ENCODE peak calls at places on chromosomes 13 and 19, in four cellular contexts. M, R, A and S are unnamed samples.

GRCh38 chr13:95217920-95218830 is 83.1 kb downstream of the ABCC4 start:
- DNase-seq in M (no peak), R (no peak), A (no peak), S (no peak)

GRCh38 chr13:70960841-70961443 is 852.7 kb upstream of the KLHL1 start:
- DNase-seq in M (no peak), R (no peak), A (no peak), S (peak)

GRCh38 chr13:88074794-88075509 is 403.8 kb downstream of the SLITRK5 start:
- DNase-seq in M (no peak), R (no peak), A (no peak), S (no peak)

GRCh38 chr13:63414247-63414646 is 1998.6 kb upstream of the PCDH20 start:
- DNase-seq in M (no peak), R (no peak), A (no peak), S (no peak)

GRCh38 chr19:8640402-8641004 is 10.1 kb downstream of the NFILZ start:
- DNase-seq in M (no peak), R (peak), A (peak), S (no peak)

GRCh38 chr19:48837081-48837524 is 812 bp upstream of the HSD17B14 start:
- DNase-seq in M (peak), R (peak), A (peak), S (peak)

GRCh38 chr19:7888145-7888825 is at the start of gene LRRC8E:
- DNase-seq in M (no peak), R (no peak), A (no peak), S (peak)

GRCh38 chr19:5220361-5220760 is 120.3 kb downstream of the PTPRS start:
- DNase-seq in M (no peak), R (no peak), A (no peak), S (no peak)

GRCh38 chr13:45269204-45269603 is 68.4 kb upstream of the KCTD4 start:
- DNase-seq in M (no peak), R (no peak), A (no peak), S (no peak)

GRCh38 chr19:8926341-8926740 is 83.9 kb downstream of the MUC16 start:
- DNase-seq in M (no peak), R (no peak), A (no peak), S (no peak)

GRCh38 chr19:39223703-39224279 is 19.7 kb upstream of the SYCN start:
- DNase-seq in M (no peak), R (no peak), A (no peak), S (no peak)

GRCh38 chr19:12955996-12956395 is 1.0 kb downstream of the GADD45GIP1 start:
- DNase-seq in M (no peak), R (no peak), A (no peak), S (no peak)

GRCh38 chr13:105627270-105627669 is 908.2 kb downstream of the EFNB2 start:
- DNase-seq in M (no peak), R (no peak), A (no peak), S (no peak)

GRCh38 chr19:30393729-30394480 is 21.7 kb downstream of the ZNF536 start:
- DNase-seq in M (peak), R (no peak), A (no peak), S (no peak)

GRCh38 chr19:47447470-47448359 is 24.0 kb downstream of the SLC8A2 start:
- DNase-seq in M (no peak), R (no peak), A (peak), S (peak)

GRCh38 chr13:102620512-102620911 is 23.7 kb downstream of the TPP2 start:
- DNase-seq in M (no peak), R (no peak), A (no peak), S (no peak)

GRCh38 chr13:52141299-52141698 is 12.4 kb upstream of the NEK5 start:
- DNase-seq in M (no peak), R (no peak), A (no peak), S (no peak)

GRCh38 chr19:53865918-53866696 is 1.6 kb upstream of the MYADM start:
- DNase-seq in M (peak), R (peak), A (peak), S (peak)

GRCh38 chr13:109285586-109285985 is 500.8 kb downstream of the IRS2 start:
- DNase-seq in M (no peak), R (no peak), A (no peak), S (no peak)

GRCh38 chr19:18586311-18586710 is 2.3 kb upstream of the REX1BD start:
- DNase-seq in M (no peak), R (no peak), A (no peak), S (no peak)

GRCh38 chr19:37691881-37692504 is 27.6 kb downstream of the ZNF607 start:
- DNase-seq in M (peak), R (peak), A (peak), S (peak)

GRCh38 chr13:46754812-46755211 is 42.1 kb downstream of the ESD start:
- DNase-seq in M (no peak), R (no peak), A (no peak), S (no peak)

GRCh38 chr19:47541507-47541906 is 26.6 kb upstream of the NAPA start:
- DNase-seq in M (no peak), R (no peak), A (no peak), S (no peak)

GRCh38 chr13:114109646-114110045 is 22.8 kb downstream of the RASA3 start:
- DNase-seq in M (no peak), R (peak), A (peak), S (peak)

GRCh38 chr19:46958542-46958941 is 61.1 kb upstream of the NPAS1 start:
- DNase-seq in M (no peak), R (no peak), A (no peak), S (no peak)

GRCh38 chr19:342801-343421 is 1.7 kb downstream of the MIER2 start:
- DNase-seq in M (no peak), R (peak), A (peak), S (no peak)

GRCh38 chr19:341386-342127 is 3.0 kb downstream of the MIER2 start:
- DNase-seq in M (no peak), R (no peak), A (no peak), S (no peak)

GRCh38 chr19:340620-341385 is 3.8 kb downstream of the MIER2 start:
- DNase-seq in M (no peak), R (no peak), A (no peak), S (no peak)

GRCh38 chr19:343451-343931 is 1.1 kb downstream of the MIER2 start:
- DNase-seq in M (no peak), R (no peak), A (peak), S (no peak)

DNA sequence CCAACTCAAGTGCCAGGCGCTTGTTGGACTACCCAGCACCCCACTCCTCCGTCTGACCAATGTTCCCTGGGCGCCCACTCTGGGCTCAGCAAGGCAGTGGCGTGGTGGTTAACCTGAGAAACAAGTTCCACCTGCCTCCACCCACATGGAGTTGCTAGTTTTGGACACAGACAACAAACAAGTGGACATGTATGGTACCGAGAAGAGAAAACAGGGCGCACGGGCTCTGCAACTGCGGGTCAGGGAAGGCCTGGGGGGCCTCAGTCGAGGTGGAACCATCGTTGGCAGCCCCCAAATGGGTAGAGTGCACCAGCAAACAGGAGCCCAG is 2.5 kb downstream of the MIER2 start:
- DNase-seq in M (no peak), R (no peak), A (no peak), S (no peak)
- TF ChIP-seq CTCF in M (no peak), R (no peak), A (no peak), S (no peak)

DNA sequence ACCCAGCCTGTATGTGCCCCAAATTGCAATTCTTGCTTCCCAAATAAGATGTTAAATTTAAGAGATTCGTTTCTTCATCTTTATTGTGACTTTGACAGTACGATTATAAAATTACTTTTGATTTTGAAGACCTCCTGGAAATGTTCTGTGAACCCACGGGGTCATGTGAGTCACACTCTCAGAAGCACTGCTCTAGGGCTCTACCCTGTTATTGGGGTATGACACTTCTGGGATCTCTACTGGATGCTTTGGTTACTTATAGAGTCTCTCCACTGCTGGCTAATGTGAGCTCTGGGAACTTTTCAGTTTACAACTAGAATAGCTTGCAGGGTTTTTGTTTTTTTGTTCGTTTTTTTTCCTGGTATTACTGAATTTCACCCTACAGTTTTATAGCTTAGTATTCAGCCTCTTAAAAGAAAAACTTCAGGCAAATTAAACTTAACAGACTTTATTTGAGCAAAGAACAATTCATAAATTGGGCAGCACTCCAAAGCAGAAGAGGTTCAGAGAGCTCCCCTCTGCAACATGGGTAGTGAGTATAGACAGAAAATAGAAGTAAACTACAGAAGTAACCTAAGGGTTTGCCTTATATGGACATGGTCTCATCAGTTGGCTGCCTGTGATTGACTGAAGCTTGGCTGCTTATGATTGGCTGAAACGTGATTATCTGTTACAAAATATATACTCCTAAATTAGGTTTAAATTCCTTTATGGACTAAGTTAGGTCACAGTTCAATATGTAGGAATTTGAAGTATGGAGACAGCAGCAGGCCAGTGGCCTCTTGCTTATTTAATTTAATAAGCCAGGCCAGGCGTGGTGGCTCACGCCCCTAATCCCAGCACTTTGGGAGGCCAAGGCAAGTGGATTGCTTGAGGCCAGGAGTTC is 28.5 kb upstream of the PSPC1 start:
- DNase-seq in M (no peak), R (no peak), A (no peak), S (no peak)
- TF ChIP-seq CTCF in M (no peak), R (no peak), A (no peak), S (no peak)

DNA sequence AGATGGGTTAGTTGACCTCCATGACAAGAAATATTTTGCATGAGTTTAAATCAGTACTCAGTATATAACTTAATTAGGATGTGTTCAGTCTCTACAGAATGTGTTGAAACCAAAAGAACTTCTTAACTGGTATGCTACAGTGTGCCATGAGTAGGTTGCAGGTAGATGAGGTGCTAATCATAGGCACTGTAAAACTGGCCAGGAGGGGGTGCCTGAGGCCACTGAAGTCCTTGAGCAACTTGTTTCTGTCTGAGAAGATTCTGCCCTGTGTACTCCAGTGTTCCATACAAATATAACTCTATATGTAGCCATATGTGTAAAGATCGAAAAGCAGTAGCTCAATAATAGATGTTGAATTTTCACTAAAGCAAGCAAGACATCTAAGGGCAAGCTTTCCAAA is 549.2 kb upstream of the KLF12 start:
- DNase-seq in M (no peak), R (no peak), A (no peak), S (no peak)
- TF ChIP-seq CTCF in M (no peak), R (no peak), A (no peak), S (no peak)

GRCh38 chr19:2659856-2660432 is 42.5 kb downstream of the GNG7 start:
- DNase-seq in M (no peak), R (no peak), A (no peak), S (no peak)

GRCh38 chr19:2666344-2666994 is 36.0 kb downstream of the GNG7 start:
- DNase-seq in M (no peak), R (no peak), A (no peak), S (no peak)

GRCh38 chr19:2661615-2662014 is 40.9 kb downstream of the GNG7 start:
- DNase-seq in M (no peak), R (no peak), A (no peak), S (peak)

GRCh38 chr19:2665103-2665502 is 37.4 kb downstream of the GNG7 start:
- DNase-seq in M (no peak), R (no peak), A (no peak), S (no peak)

GRCh38 chr19:2663920-2664571 is 38.4 kb downstream of the GNG7 start:
- DNase-seq in M (no peak), R (no peak), A (peak), S (no peak)
- TF ChIP-seq CTCF in M (no peak), R (no peak), A (peak), S (no peak)

GRCh38 chr13:28819046-28819747 is 942 bp upstream of the MTUS2 start:
- DNase-seq in M (no peak), R (no peak), A (no peak), S (peak)

GRCh38 chr13:28819748-28820098 is 416 bp upstream of the MTUS2 start:
- DNase-seq in M (no peak), R (no peak), A (peak), S (peak)

GRCh38 chr13:28822161-28822560 is 2.0 kb downstream of the MTUS2 start:
- DNase-seq in M (no peak), R (no peak), A (no peak), S (no peak)

GRCh38 chr13:28822801-28823200 is 2.7 kb downstream of the MTUS2 start:
- DNase-seq in M (no peak), R (no peak), A (no peak), S (no peak)

GRCh38 chr13:28820099-28821051 is at the start of gene MTUS2:
- DNase-seq in M (no peak), R (no peak), A (no peak), S (no peak)
- TF ChIP-seq CTCF in M (no peak), R (no peak), A (no peak), S (no peak)

GRCh38 chr13:27797228-27797624 is 4.9 kb downstream of the GSX1 start:
- DNase-seq in M (no peak), R (no peak), A (no peak), S (peak)
- TF ChIP-seq CTCF in M (peak), R (no peak), A (no peak), S (peak)

DNA sequence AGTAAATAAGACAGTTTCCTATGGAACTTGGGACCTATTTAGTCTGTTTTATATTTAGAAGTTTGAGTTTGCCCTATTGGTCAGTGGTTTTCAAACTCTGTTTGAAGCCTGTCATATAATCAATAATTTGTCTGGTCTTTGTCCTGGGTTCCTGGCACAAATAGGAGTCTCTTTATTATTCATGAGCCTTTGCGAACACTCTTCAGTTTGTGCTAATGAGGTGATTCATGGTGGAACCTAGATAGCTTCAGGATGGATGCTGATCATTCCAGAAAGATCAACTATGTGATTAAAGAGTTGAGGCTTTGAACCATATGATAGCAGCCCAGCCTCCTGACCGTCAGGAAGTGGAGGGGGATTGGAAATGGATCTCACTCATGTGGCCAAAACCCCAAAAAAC is 10.0 kb upstream of the VWA8 start:
- DNase-seq in M (no peak), R (no peak), A (no peak), S (no peak)
- TF ChIP-seq CTCF in M (no peak), R (no peak), A (no peak), S (no peak)

GRCh38 chr19:988081-988480 is 3.9 kb downstream of the WDR18 start:
- DNase-seq in M (no peak), R (no peak), A (no peak), S (peak)

GRCh38 chr19:980133-980998 is 3.8 kb upstream of the WDR18 start:
- DNase-seq in M (no peak), R (no peak), A (no peak), S (peak)

GRCh38 chr19:982567-983170 is 1.5 kb upstream of the WDR18 start:
- DNase-seq in M (peak), R (peak), A (peak), S (peak)

GRCh38 chr19:986083-986482 is 1.9 kb downstream of the WDR18 start:
- DNase-seq in M (no peak), R (no peak), A (no peak), S (no peak)

DNA sequence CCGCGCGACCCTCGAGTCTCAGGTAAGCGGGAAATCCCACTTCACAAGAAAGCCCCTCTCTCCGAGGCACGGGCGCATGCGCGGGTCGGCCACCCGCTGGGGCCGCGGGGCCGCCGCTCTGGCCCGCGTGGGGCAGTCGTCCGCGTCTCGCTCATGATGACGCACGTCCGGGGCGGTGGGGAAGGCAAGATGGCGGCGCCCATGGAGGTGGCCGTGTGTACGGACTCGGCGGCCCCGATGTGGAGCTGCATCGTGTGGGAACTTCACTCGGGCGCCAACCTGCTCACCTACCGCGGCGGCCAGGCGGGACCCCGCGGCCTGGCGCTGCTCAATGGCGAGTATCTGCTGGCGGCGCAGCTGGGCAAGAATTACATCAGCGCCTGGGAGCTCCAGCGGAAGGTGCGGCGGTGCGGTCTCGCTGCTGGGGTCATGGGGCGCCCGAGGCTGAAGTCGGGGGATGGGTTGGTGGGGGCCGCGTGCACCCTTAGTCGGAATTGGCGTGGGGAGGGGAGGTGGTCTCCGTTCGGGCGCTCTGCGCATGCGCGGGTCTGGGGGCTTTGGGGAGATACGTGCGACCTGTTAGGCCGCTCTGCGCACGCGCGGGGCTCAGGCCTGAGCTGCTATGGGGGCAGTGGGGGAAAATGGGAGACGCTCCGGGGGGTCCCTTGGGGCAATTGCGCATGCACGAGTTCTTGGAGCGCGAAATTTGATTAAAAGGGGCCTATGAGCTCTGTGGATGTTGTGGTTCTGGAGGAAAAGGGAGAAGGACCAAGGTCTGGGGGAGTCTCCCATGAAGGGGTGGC is at the start of gene WDR18:
- DNase-seq in M (peak), R (peak), A (peak), S (peak)
- TF ChIP-seq CTCF in M (no peak), R (peak), A (peak), S (no peak)